ENCODE peak calls at places on chromosomes 16 and 17, in four cellular contexts. J is SK-N-SH, A is K562, E is GM12892. R is an unnamed sample.

GRCh38 chr17:73769480-73769879 is 125.2 kb upstream of the SDK2 start:
- DNase-seq in J (peak; percentile 64), A (no peak), E (no peak), R (no peak)

GRCh38 chr17:16987830-16988601 is 16.1 kb upstream of the TNFRSF13B start:
- DNase-seq in J (no peak), A (peak; percentile 34), E (peak; percentile 86), R (peak; percentile 75)

GRCh38 chr17:41992576-41992975 is 24.7 kb downstream of the DNAJC7 start:
- DNase-seq in J (no peak), A (no peak), E (no peak), R (no peak)

GRCh38 chr16:65524997-65525396 is 403.1 kb upstream of the CDH11 start:
- DNase-seq in J (no peak), A (no peak), E (no peak), R (no peak)

GRCh38 chr16:83835972-83836566 is 28.3 kb downstream of the HSBP1 start:
- DNase-seq in J (no peak), A (peak; percentile 54), E (no peak), R (no peak)

GRCh38 chr17:8022358-8023038 is 16.4 kb upstream of the ALOX15B start:
- DNase-seq in J (no peak), A (no peak), E (no peak), R (no peak)

GRCh38 chr17:42422958-42423712 is at the start of gene CAVIN1:
- DNase-seq in J (peak; percentile 83), A (peak; percentile 93), E (peak; percentile 51), R (peak; percentile 57)

GRCh38 chr17:80192268-80192667 is 22.4 kb downstream of the CARD14 start:
- DNase-seq in J (no peak), A (no peak), E (no peak), R (no peak)

GRCh38 chr16:54957403-54957802 is 26.7 kb downstream of the IRX5 start:
- DNase-seq in J (no peak), A (peak; percentile 78), E (no peak), R (no peak)

GRCh38 chr16:88022076-88023042 is 71.1 kb downstream of the BANP start:
- DNase-seq in J (peak; percentile 61), A (no peak), E (no peak), R (no peak)

GRCh38 chr17:61325382-61326073 is 74.1 kb upstream of the TBX2 start:
- DNase-seq in J (peak; percentile 78), A (no peak), E (no peak), R (no peak)

GRCh38 chr17:59328534-59329095 is 2.8 kb upstream of the YPEL2 start:
- DNase-seq in J (no peak), A (no peak), E (no peak), R (no peak)

GRCh38 chr16:59988591-59988990 is 1254.5 kb upstream of the GOT2 start:
- DNase-seq in J (no peak), A (no peak), E (no peak), R (no peak)

GRCh38 chr17:59299400-59300092 is 31.9 kb upstream of the YPEL2 start:
- DNase-seq in J (no peak), A (no peak), E (no peak), R (no peak)

GRCh38 chr17:20072692-20072992 is 63.5 kb downstream of the SPECC1 start:
- DNase-seq in J (no peak), A (no peak), E (no peak), R (no peak)

GRCh38 chr17:68248199-68248825 is 469 bp downstream of the AMZ2 start:
- DNase-seq in J (no peak), A (peak; percentile 41), E (no peak), R (no peak)

GRCh38 chr17:38752119-38752929 is at the start of gene PSMB3:
- DNase-seq in J (peak; percentile 91), A (peak; percentile 99), E (peak; percentile 91), R (peak; percentile 90)

GRCh38 chr17:59617141-59617757 is 2.4 kb upstream of the CLTC start:
- DNase-seq in J (no peak), A (peak; percentile 34), E (no peak), R (no peak)

GRCh38 chr17:79681628-79682261 is 49.0 kb upstream of the ENPP7 start:
- DNase-seq in J (no peak), A (no peak), E (no peak), R (no peak)

GRCh38 chr17:75940727-75941441 is at the start of gene FBF1:
- DNase-seq in J (peak; percentile 100), A (peak; percentile 95), E (peak; percentile 98), R (peak; percentile 98)

GRCh38 chr17:67359960-67360817 is 6.2 kb downstream of the PSMD12 start:
- DNase-seq in J (peak; percentile 67), A (peak; percentile 48), E (no peak), R (peak; percentile 30)

GRCh38 chr16:78896280-78896679 is 704.3 kb downstream of the MAF start:
- DNase-seq in J (no peak), A (no peak), E (no peak), R (no peak)

GRCh38 chr16:57462209-57462977 is at the start of gene POLR2C:
- DNase-seq in J (peak; percentile 92), A (peak; percentile 94), E (peak; percentile 94), R (peak; percentile 94)

GRCh38 chr16:83666449-83666848 is 141.3 kb upstream of the HSBP1 start:
- DNase-seq in J (no peak), A (no peak), E (no peak), R (no peak)

GRCh38 chr16:63461248-63461841 is 1425.1 kb upstream of the CDH8 start:
- DNase-seq in J (peak; percentile 18), A (peak; percentile 1), E (no peak), R (no peak)

GRCh38 chr16:57533618-57534336 is 2.6 kb downstream of the CCDC102A start:
- DNase-seq in J (peak; percentile 66), A (no peak), E (no peak), R (no peak)

DNA sequence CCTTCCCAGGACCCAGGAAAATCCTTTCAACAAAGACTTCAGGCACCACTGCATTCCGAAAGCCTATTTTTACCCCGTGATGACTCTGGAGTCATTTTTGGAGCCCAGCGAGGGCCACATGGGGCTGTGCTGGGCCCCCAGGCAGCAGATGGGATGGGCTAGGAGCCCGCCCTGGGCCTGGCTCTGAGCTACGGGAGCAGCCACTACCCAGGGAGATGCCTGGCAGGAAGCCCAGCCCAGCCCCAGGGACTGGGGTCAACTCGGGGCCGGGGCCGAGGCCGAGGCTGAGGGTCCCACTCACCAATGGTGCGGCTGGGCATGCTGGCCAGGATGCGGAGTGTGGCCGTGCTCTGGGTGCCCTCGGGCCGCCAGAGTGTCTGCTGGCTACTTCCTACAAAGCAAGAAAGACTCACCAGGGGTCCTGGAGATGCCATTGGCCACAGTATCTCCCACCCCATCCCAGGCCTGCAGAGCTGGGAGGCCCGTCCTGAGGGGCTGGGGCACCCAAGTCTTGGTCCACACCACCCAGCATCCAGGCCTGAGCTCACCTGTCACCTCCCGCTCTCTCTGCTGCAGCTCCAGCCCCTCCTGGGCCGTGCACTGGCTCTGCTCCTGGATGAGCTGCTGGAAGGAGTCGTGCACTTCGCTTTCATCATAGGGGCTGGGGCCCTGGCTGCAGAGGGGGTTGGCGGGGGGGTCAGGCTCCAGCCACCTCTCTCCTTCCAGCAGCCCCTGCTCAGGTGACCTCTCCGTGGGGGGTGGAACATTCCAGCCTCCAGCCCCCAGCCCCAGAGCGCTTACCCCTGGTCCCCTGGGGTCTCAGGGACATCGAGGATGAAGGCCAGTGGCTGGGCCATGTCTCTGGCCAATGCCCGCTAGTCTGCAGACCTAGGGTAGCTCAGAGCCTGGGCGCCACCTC is 2.3 kb downstream of the TMC6 start:
- DNase-seq in J (peak; percentile 89), A (no peak), E (no peak), R (no peak)
- TF ChIP-seq POLR2AphosphoS5 in J (no peak), A (peak; percentile 10), E (no peak), R (no peak)

DNA sequence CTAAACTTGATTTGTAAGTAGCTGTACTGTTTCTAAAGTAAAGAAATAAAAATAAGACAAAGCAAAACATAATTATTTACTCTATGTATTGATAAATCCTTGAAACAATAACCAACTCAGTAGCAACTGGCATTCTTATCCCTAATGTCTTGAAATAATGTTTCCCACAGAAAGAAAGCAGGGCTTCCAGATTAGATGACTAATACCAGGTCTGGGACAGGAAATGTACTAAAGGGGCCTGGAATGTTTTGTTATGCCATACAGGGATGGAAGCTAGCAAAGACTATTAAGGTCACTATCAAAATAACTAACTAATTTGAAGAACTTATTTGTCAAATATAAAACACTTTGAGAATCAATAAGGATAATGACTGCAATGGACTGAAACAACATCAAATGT is 82.1 kb downstream of the CFDP1 start:
- DNase-seq in J (peak; percentile 27), A (no peak), E (no peak), R (no peak)
- TF ChIP-seq TAF1 in J (no peak), A (no peak), E (no peak), R (no peak)

GRCh38 chr17:5558815-5559785 is 25.2 kb downstream of the NLRP1 start:
- DNase-seq in J (no peak), A (no peak), E (no peak), R (no peak)
- TF ChIP-seq POLR2AphosphoS5 in J (no peak), A (no peak), E (no peak), R (no peak)

GRCh38 chr17:62805234-62805633 is 2.9 kb downstream of the MARCHF10 start:
- DNase-seq in J (no peak), A (no peak), E (no peak), R (no peak)

GRCh38 chr17:62807812-62808575 is at the start of gene MARCHF10:
- DNase-seq in J (peak; percentile 68), A (peak; percentile 52), E (peak; percentile 41), R (peak; percentile 58)

GRCh38 chr17:62804822-62805221 is 3.3 kb downstream of the MARCHF10 start:
- DNase-seq in J (no peak), A (no peak), E (no peak), R (no peak)

GRCh38 chr17:62808576-62808970 is 459 bp upstream of the MARCHF10 start:
- DNase-seq in J (no peak), A (no peak), E (no peak), R (no peak)

DNA sequence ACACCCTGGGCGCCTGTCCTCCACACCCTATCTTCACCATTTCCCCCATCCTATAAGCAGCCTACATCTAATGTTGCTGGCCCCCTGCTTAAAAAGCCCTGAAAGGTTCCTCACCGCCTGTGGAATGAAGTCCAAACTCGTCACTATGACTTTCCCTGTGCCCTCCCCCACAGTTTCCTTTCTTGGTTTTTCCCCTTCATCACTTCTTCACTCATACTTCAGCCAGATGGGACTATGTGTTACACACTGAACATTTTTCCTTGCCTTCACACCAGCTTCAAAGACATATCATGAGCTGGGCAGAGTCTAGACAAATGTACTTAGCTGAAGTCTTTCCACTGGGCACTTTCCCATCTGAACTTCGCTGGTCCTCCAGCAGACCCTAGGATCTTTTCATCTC is 1.5 kb upstream of the MARCHF10 start:
- DNase-seq in J (no peak), A (no peak), E (no peak), R (no peak)
- TF ChIP-seq TAF1 in J (no peak), A (no peak), E (no peak), R (no peak)

DNA sequence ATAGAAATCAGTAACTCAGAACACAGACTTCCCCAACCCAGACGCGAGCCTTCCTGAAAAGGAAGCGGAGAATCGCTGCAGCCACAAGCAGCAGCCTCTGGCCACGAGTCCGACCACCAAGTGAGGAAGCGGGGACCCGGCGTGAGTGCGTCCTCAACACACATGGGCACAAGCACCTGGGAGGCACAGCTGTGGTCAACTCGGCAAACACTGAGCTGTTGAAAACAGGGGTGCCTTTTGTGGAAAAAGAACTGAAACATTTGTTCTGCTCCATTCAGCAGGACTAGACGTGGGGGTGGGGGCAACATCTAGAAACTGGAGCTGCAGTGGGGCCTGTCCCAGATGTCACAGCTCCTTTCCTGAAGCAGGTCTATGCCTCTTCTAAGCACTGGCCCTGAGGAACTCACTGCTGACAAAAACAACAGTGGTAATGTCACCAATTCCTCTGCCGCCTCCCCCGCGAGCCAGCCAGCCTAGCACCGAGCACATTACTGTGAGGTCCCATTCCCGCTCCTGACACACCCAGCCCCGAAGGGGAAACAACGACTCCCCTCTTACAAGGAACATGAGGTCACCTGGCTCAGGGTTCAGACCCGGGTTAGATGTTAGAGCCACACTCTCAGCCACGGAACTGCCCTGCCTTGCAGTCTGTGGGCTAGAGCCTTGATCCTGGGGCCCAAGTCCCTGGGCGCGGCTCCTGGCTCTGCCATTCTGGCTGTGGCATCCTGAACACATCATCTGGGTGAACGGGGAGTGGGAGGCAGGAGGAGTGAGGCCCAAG is 28.9 kb downstream of the KDM8 start:
- DNase-seq in J (no peak), A (no peak), E (no peak), R (no peak)
- TF ChIP-seq POLR2AphosphoS5 in J (no peak), A (no peak), E (no peak), R (no peak)